ENCODE peak calls at places on chromosome 16, in four cellular contexts. O is fibroblast of mammary gland, N is type B pancreatic cell, J is left lung. C is an unnamed sample.

GRCh38 chr16:4344659-4345438 is 6.3 kb downstream of the PAM16 start:
- DNase-seq in O (peak), N (no peak), J (no peak), C (no peak)

GRCh38 chr16:47732806-47733150 is 271.6 kb downstream of the PHKB start:
- DNase-seq in O (peak), N (no peak), J (no peak), C (no peak)

GRCh38 chr16:4272114-4272954 is 489 bp downstream of the TFAP4 start:
- DNase-seq in O (peak), N (no peak), J (peak), C (peak)

GRCh38 chr16:57670206-57670605 is 2.1 kb downstream of the ADGRG3 start:
- DNase-seq in O (no peak), N (no peak), J (peak), C (no peak)

GRCh38 chr16:23354246-23354645 is 52.1 kb downstream of the SCNN1B start:
- DNase-seq in O (no peak), N (no peak), J (no peak), C (no peak)

GRCh38 chr16:78413651-78414050 is 314.2 kb downstream of the WWOX start:
- DNase-seq in O (no peak), N (no peak), J (no peak), C (no peak)

GRCh38 chr16:2473999-2474876 is 689 bp upstream of the TBC1D24 start:
- DNase-seq in O (no peak), N (no peak), J (peak), C (peak)

GRCh38 chr16:5026664-5027063 is 7.1 kb downstream of the NAGPA start:
- DNase-seq in O (no peak), N (no peak), J (no peak), C (no peak)

GRCh38 chr16:69476920-69477418 is 52.5 kb downstream of the CYB5B start:
- DNase-seq in O (peak), N (peak), J (no peak), C (no peak)

GRCh38 chr16:23920899-23921298 is 85.1 kb downstream of the PRKCB start:
- DNase-seq in O (no peak), N (no peak), J (no peak), C (no peak)

GRCh38 chr16:31475949-31476304 is 4.0 kb downstream of the TGFB1I1 start:
- DNase-seq in O (no peak), N (no peak), J (peak), C (no peak)

GRCh38 chr16:67959520-67959919 is 8.9 kb downstream of the SLC12A4 start:
- DNase-seq in O (peak), N (no peak), J (no peak), C (no peak)

GRCh38 chr16:71327720-71328119 is 30.8 kb upstream of the CALB2 start:
- DNase-seq in O (no peak), N (no peak), J (no peak), C (no peak)

GRCh38 chr16:84166796-84167695 is 19.8 kb downstream of the TAF1C start:
- DNase-seq in O (no peak), N (no peak), J (no peak), C (no peak)

GRCh38 chr16:88387941-88388627 is 5.3 kb downstream of the ZNF469 start:
- DNase-seq in O (no peak), N (no peak), J (peak), C (no peak)

GRCh38 chr16:5604770-5605169 is 507.2 kb upstream of the EEF2KMT start:
- DNase-seq in O (no peak), N (no peak), J (no peak), C (peak)

GRCh38 chr16:83517398-83517797 is 290.4 kb upstream of the HSBP1 start:
- DNase-seq in O (no peak), N (no peak), J (no peak), C (no peak)

GRCh38 chr16:78596348-78596995 is 497.0 kb downstream of the WWOX start:
- DNase-seq in O (no peak), N (no peak), J (no peak), C (no peak)

GRCh38 chr16:88904676-88905365 is 38.4 kb upstream of the PABPN1L start:
- DNase-seq in O (no peak), N (no peak), J (no peak), C (no peak)

GRCh38 chr16:79970551-79971236 is 370.2 kb upstream of the MAF start:
- DNase-seq in O (peak), N (no peak), J (no peak), C (no peak)

GRCh38 chr16:82195917-82196494 is 26.0 kb upstream of the MPHOSPH6 start:
- DNase-seq in O (peak), N (no peak), J (no peak), C (no peak)

GRCh38 chr16:89455178-89455577 is 35.2 kb downstream of the ANKRD11 start:
- DNase-seq in O (no peak), N (no peak), J (no peak), C (no peak)

GRCh38 chr16:56658476-56658875 is 717 bp downstream of the MT1F start:
- DNase-seq in O (no peak), N (no peak), J (no peak), C (no peak)

GRCh38 chr16:20260215-20261009 is 66.9 kb downstream of the GP2 start:
- DNase-seq in O (no peak), N (no peak), J (no peak), C (no peak)

DNA sequence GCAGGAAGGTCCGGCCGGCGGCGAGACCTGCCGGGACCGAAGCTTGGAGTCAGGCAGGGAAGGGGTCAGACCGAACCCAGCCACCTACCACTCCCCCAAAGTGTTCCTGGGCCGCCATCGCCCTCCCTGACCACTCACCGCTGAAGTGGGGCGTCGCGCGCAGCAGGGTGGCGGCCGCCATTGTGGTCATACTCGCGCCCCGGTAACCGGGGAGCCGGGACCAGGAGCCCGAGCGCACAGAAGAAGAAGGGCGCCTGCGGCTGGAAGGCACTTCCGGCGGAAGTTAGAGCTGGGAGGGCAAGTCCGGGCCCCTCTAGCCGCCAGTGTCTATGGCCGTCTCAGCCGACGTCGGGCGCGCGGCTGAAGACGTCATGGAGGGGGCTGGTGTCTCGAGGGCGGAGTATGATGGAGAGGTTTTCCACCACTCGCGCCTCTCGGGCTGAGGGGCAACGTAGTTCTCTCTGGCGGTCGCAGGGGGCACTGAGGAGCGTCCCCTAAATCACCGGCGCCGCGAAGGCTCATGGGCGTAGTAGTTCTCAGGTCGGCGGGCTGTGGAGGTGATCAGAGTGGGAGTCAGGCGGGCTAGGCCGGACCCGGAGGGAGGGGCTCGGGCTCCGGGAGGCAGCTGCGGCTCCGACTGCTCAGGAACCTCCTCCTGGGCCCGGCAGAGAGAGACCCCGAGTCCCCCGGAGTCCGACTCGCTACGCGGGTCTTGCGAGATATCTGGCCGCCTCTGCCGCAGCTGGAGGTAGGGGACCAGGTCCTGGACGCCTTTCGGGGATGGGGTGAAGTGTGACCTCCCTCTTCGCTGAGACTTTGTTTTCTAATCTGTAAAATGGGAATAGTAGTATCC is at the start of gene TUFM:
- DNase-seq in O (peak), N (peak), J (peak), C (peak)
- TF ChIP-seq CTCF in O (peak), N (peak), J (peak), C (peak)

DNA sequence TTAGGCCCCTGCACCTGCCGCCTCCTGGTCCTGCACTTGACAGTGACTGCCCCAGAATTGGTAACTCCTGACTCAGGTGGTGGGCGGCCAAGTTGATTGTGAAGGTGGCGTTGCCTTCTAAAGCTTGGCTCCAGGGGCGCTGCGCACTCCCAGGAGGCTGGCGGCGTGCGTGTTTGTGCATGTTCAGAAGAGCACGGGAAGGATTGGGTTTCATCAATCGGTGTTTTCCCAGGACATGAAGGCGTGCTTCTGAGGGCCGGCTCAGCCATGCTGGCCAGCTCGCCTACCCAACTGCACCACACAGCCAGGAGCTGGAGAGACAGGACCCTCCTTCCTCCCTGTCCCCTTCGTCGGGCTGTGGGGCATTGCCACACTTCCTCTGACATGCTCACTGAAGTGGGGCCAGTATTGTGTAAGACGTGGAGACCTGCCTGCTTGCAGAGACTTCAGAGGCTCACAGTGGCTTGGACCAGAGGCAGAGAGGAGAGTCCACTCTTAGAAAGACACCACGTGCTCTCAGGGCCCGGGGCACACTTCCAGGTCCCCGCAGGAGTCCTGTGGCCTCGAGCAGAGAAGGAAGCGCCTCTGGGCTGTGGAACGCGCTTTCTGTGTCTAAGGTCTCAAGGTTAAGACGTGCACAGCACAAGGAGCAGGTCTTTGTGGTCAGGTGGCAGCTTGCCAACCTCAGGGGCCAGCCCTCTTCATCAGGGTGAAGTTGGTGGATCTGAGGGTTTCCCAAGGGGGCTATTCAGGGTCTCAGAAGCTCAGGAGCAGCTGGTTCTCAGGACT is 2.8 kb downstream of the RAB40C start:
- DNase-seq in O (peak), N (no peak), J (peak), C (no peak)
- TF ChIP-seq CTCF in O (no peak), N (no peak), J (no peak), C (no peak)

DNA sequence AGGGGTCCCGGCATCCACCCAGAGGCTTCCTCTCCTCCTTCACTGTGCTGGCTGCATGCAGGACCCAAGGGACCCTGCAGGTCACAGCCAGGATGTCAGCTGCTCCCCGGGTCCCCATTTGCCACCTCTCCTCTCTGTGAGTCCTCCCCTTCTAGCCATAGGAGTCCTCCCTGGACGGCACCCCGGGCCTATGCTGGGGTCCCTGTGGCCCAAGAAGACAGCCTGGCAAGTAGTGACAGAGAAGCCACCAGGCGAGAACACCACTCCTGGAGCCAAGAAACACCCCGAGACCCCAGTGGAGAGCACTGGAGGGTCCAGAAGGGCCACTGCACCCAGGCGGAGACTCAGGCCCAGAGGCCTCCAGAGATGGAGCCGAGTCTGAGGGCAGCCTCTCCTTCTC is 44.1 kb downstream of the LMF1 start:
- DNase-seq in O (no peak), N (peak), J (peak), C (no peak)
- TF ChIP-seq CTCF in O (no peak), N (no peak), J (no peak), C (no peak)

GRCh38 chr16:49856741-49857330 is 924 bp upstream of the ZNF423 start:
- DNase-seq in O (peak), N (peak), J (peak), C (peak)

GRCh38 chr16:49851468-49851787 is 4.5 kb downstream of the ZNF423 start:
- DNase-seq in O (no peak), N (no peak), J (no peak), C (no peak)

GRCh38 chr16:49855280-49855821 is 561 bp downstream of the ZNF423 start:
- DNase-seq in O (peak), N (peak), J (peak), C (peak)

GRCh38 chr16:49855822-49856740 is at the start of gene ZNF423:
- DNase-seq in O (no peak), N (no peak), J (no peak), C (no peak)

DNA sequence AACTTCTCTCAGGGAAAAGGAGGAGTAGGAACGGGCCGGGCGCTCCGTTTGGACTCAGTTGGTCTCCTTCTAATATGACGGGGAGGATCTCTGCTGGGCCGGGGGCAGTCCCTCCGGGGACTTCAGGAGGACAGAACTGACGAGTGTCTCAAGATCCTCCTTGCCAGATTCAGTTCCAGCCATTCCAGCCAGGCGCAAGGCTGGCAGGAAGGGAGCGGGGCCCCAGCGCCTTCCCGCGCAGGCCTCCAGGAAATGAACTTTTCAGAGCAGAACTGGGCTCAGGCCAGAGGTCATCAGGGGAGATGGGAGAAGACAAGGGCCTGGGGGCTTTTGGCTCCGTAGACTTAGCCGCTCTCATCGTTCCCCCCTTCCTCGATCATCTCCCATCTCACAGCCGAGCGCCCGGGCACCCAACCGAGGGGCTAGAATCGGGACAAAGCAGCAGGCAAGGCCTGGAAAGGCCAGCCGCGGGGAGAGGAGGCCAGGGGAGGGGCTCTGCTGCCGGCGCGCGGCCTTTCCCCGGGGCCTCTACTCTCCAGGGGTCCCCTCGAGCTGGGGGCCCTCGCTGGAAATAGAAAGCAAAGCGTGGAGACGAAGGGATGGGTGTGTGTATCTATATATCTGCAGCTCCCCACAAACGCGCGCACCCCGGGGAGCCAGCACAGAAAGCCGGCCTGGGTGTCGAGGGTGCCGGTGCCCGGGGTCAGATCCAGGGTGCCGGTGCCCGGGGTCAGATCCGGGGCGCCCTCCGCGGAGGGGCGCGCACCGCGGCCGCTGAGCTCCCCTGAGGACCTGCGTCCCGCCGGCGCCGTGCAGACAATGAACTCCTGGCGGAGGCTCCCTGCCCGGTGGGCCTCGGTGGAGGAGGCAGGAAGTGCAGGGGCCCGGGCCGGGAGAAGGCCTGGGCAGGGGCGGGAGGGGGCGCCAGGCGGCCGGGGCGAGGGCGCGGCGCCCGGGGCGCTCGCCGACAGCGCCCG is 1.4 kb downstream of the ZNF423 start:
- DNase-seq in O (no peak), N (no peak), J (no peak), C (no peak)
- TF ChIP-seq CTCF in O (no peak), N (peak), J (no peak), C (no peak)

DNA sequence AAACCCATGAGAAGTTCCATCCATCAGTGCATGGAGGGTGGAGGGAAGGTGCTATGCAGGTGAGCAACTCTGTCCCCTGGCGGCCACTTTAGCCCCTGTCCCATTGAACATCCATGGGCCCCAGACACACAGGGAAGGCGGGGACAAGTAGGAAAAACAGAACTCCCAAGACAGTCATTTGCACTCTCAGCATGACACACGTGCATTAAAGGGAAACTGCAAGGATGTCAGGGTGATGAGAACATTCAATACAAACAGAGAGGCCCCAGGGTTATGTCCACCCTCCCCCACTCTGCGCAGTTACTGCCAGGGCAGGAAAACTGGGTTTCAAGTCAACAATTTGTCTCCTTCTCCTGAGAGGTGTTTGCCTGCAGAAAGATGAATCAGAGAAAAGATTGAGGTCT is 44.0 kb upstream of the AKTIP start:
- DNase-seq in O (peak), N (no peak), J (no peak), C (no peak)
- TF ChIP-seq CTCF in O (no peak), N (peak), J (no peak), C (peak)

GRCh38 chr16:75432828-75433731 is at the start of gene CFDP1:
- DNase-seq in O (peak), N (peak), J (peak), C (peak)
- TF ChIP-seq CTCF in O (no peak), N (no peak), J (no peak), C (no peak)

C was measured in GM20000.